ENCODE peak calls at places on chromosomes 4 and X, in four cellular contexts. One of them, this sample, is unnamed.

GRCh38 chr4:153514001-153514526 is 47.9 kb downstream of the TMEM131L start:
- DNase-seq in H1: no peak
- DNase-seq in IMR-90: peak; percentile 66
- DNase-seq in neuronal stem cell: no peak
- DNase-seq in this sample: no peak

GRCh38 chr4:119189638-119190037 is 22.9 kb upstream of the USP53 start:
- DNase-seq in H1: no peak
- DNase-seq in IMR-90: no peak
- DNase-seq in neuronal stem cell: no peak
- DNase-seq in this sample: no peak

GRCh38 chrX:104668550-104668949 is 102.6 kb downstream of the IL1RAPL2 start:
- DNase-seq in H1: no peak
- DNase-seq in IMR-90: peak; percentile 1
- DNase-seq in neuronal stem cell: no peak
- DNase-seq in this sample: peak; percentile 26

GRCh38 chr4:85431156-85431555 is 43.8 kb upstream of the ARHGAP24 start:
- DNase-seq in H1: no peak
- DNase-seq in IMR-90: no peak
- DNase-seq in neuronal stem cell: no peak
- DNase-seq in this sample: no peak

GRCh38 chrX:153766098-153766817 is 2.2 kb downstream of the PLXNB3 start:
- DNase-seq in H1: no peak
- DNase-seq in IMR-90: peak; percentile 71
- DNase-seq in neuronal stem cell: no peak
- DNase-seq in this sample: peak; percentile 50

GRCh38 chr4:56658410-56659003 is 22.6 kb downstream of the HOPX start:
- DNase-seq in H1: no peak
- DNase-seq in IMR-90: no peak
- DNase-seq in neuronal stem cell: no peak
- DNase-seq in this sample: no peak

GRCh38 chrX:86369847-86370630 is 221.8 kb downstream of the DACH2 start:
- DNase-seq in H1: no peak
- DNase-seq in IMR-90: peak; percentile 0
- DNase-seq in neuronal stem cell: no peak
- DNase-seq in this sample: no peak

GRCh38 chrX:54934058-54934457 is 13.4 kb downstream of the TRO start:
- DNase-seq in H1: no peak
- DNase-seq in IMR-90: no peak
- DNase-seq in neuronal stem cell: no peak
- DNase-seq in this sample: no peak

GRCh38 chrX:84118315-84118714 is 69.7 kb downstream of the RPS6KA6 start:
- DNase-seq in H1: no peak
- DNase-seq in IMR-90: no peak
- DNase-seq in neuronal stem cell: no peak
- DNase-seq in this sample: no peak

GRCh38 chr4:184028571-184028996 is 123.5 kb downstream of the STOX2 start:
- DNase-seq in H1: no peak
- DNase-seq in IMR-90: no peak
- DNase-seq in neuronal stem cell: no peak
- DNase-seq in this sample: no peak

GRCh38 chrX:49199906-49200771 is at the start of gene SYP:
- DNase-seq in H1: peak; percentile 88
- DNase-seq in IMR-90: peak; percentile 82
- DNase-seq in neuronal stem cell: peak; percentile 78
- DNase-seq in this sample: peak; percentile 92

GRCh38 chr4:145271194-145271593 is 90.8 kb upstream of the OTUD4 start:
- DNase-seq in H1: no peak
- DNase-seq in IMR-90: no peak
- DNase-seq in neuronal stem cell: no peak
- DNase-seq in this sample: peak; percentile 5

GRCh38 chr4:1512738-1513660 is 106.8 kb upstream of the NKX1-1 start:
- DNase-seq in H1: peak; percentile 88
- DNase-seq in IMR-90: no peak
- DNase-seq in neuronal stem cell: peak; percentile 67
- DNase-seq in this sample: peak; percentile 65

GRCh38 chr4:112182604-112183003 is 37.4 kb downstream of the FAM241A start:
- DNase-seq in H1: no peak
- DNase-seq in IMR-90: no peak
- DNase-seq in neuronal stem cell: no peak
- DNase-seq in this sample: no peak

GRCh38 chr4:142493255-142493976 is 352.7 kb downstream of the INPP4B start:
- DNase-seq in H1: no peak
- DNase-seq in IMR-90: peak; percentile 3
- DNase-seq in neuronal stem cell: no peak
- DNase-seq in this sample: no peak

GRCh38 chr4:73815145-73815544 is 21.3 kb upstream of the CXCL6 start:
- DNase-seq in H1: no peak
- DNase-seq in IMR-90: peak; percentile 43
- DNase-seq in neuronal stem cell: no peak
- DNase-seq in this sample: no peak

GRCh38 chr4:155544547-155544946 is 122.1 kb upstream of the GUCY1A1 start:
- DNase-seq in H1: no peak
- DNase-seq in IMR-90: no peak
- DNase-seq in neuronal stem cell: no peak
- DNase-seq in this sample: no peak

GRCh38 chr4:153023692-153024394 is 87.7 kb downstream of the FHDC1 start:
- DNase-seq in H1: no peak
- DNase-seq in IMR-90: no peak
- DNase-seq in neuronal stem cell: no peak
- DNase-seq in this sample: no peak

GRCh38 chr4:25180524-25181131 is 20.4 kb upstream of the SEPSECS start:
- DNase-seq in H1: no peak
- DNase-seq in IMR-90: peak; percentile 46
- DNase-seq in neuronal stem cell: peak; percentile 21
- DNase-seq in this sample: peak; percentile 74

GRCh38 chr4:183723561-183724228 is 64.6 kb downstream of the TRAPPC11 start:
- DNase-seq in H1: no peak
- DNase-seq in IMR-90: no peak
- DNase-seq in neuronal stem cell: no peak
- DNase-seq in this sample: no peak

GRCh38 chr4:24897639-24898038 is 15.2 kb downstream of the CCDC149 start:
- DNase-seq in H1: no peak
- DNase-seq in IMR-90: no peak
- DNase-seq in neuronal stem cell: no peak
- DNase-seq in this sample: no peak

GRCh38 chrX:72100824-72101351 is 30.8 kb downstream of the RTL5 start:
- DNase-seq in H1: no peak
- DNase-seq in IMR-90: no peak
- DNase-seq in neuronal stem cell: no peak
- DNase-seq in this sample: no peak

GRCh38 chr4:19301527-19301926 is 950.2 kb upstream of the SLIT2 start:
- DNase-seq in H1: no peak
- DNase-seq in IMR-90: no peak
- DNase-seq in neuronal stem cell: no peak
- DNase-seq in this sample: peak; percentile 67

GRCh38 chr4:67522851-67523671 is 22.2 kb downstream of the CENPC start:
- DNase-seq in H1: no peak
- DNase-seq in IMR-90: peak; percentile 71
- DNase-seq in neuronal stem cell: no peak
- DNase-seq in this sample: no peak

GRCh38 chr4:73376962-73377361 is 27.1 kb upstream of the ALB start:
- DNase-seq in H1: no peak
- DNase-seq in IMR-90: no peak
- DNase-seq in neuronal stem cell: no peak
- DNase-seq in this sample: no peak

GRCh38 chr4:95077864-95078263 is 320.1 kb downstream of the BMPR1B start:
- DNase-seq in H1: no peak
- DNase-seq in IMR-90: peak; percentile 38
- DNase-seq in neuronal stem cell: no peak
- DNase-seq in this sample: no peak

GRCh38 chr4:165439344-165439743 is 60.5 kb downstream of the CPE start:
- DNase-seq in H1: no peak
- DNase-seq in IMR-90: no peak
- DNase-seq in neuronal stem cell: no peak
- DNase-seq in this sample: no peak

GRCh38 chr4:48139688-48140087 is 5.6 kb upstream of the TXK start:
- DNase-seq in H1: no peak
- DNase-seq in IMR-90: peak; percentile 32
- DNase-seq in neuronal stem cell: no peak
- DNase-seq in this sample: no peak

GRCh38 chr4:78313754-78314120 is 237.8 kb upstream of the ANXA3 start:
- DNase-seq in H1: no peak
- DNase-seq in IMR-90: no peak
- DNase-seq in neuronal stem cell: no peak
- DNase-seq in this sample: no peak

GRCh38 chr4:55949480-55949802 is 696 bp downstream of the CEP135 start:
- DNase-seq in H1: no peak
- DNase-seq in IMR-90: no peak
- DNase-seq in neuronal stem cell: no peak
- DNase-seq in this sample: no peak

GRCh38 chrX:3216581-3216980 is 129.9 kb downstream of the MXRA5 start:
- DNase-seq in H1: no peak
- DNase-seq in IMR-90: peak; percentile 20
- DNase-seq in neuronal stem cell: no peak
- DNase-seq in this sample: no peak

GRCh38 chrX:85243761-85244410 is at the start of the genes SATL1 and ZNF711:
- DNase-seq in H1: peak; percentile 67
- DNase-seq in IMR-90: peak; percentile 51
- DNase-seq in neuronal stem cell: peak; percentile 73
- DNase-seq in this sample: peak; percentile 95

GRCh38 chrX:115702982-115703381 is 142.0 kb downstream of the PLS3 start:
- DNase-seq in H1: no peak
- DNase-seq in IMR-90: no peak
- DNase-seq in neuronal stem cell: no peak
- DNase-seq in this sample: no peak

GRCh38 chrX:150192846-150193245 is 170.3 kb upstream of the MAMLD1 start:
- DNase-seq in H1: no peak
- DNase-seq in IMR-90: peak; percentile 66
- DNase-seq in neuronal stem cell: no peak
- DNase-seq in this sample: no peak

GRCh38 chr4:149700272-149700671 is 115.4 kb downstream of the IQCM start:
- DNase-seq in H1: no peak
- DNase-seq in IMR-90: no peak
- DNase-seq in neuronal stem cell: no peak
- DNase-seq in this sample: no peak

GRCh38 chr4:165204462-165204830 is 2.9 kb upstream of the KLHL2 start:
- DNase-seq in H1: no peak
- DNase-seq in IMR-90: peak; percentile 63
- DNase-seq in neuronal stem cell: no peak
- DNase-seq in this sample: no peak

GRCh38 chr4:38119663-38120374 is 159.6 kb downstream of the PTTG2 start:
- DNase-seq in H1: no peak
- DNase-seq in IMR-90: peak; percentile 88
- DNase-seq in neuronal stem cell: no peak
- DNase-seq in this sample: peak; percentile 31

GRCh38 chr4:12579172-12579571 is 905.0 kb downstream of the RAB28 start:
- DNase-seq in H1: no peak
- DNase-seq in IMR-90: no peak
- DNase-seq in neuronal stem cell: no peak
- DNase-seq in this sample: no peak

GRCh38 chrX:109740076-109740809 is 7.2 kb upstream of the ACSL4 start:
- DNase-seq in H1: no peak
- DNase-seq in IMR-90: peak; percentile 52
- DNase-seq in neuronal stem cell: no peak
- DNase-seq in this sample: no peak
- H3K4me2 ChIP-seq in H1: no peak overlapping the region
- H3K4me2 ChIP-seq in IMR-90: no peak overlapping the region
- H3K4me2 ChIP-seq in neuronal stem cell: no peak overlapping the region
- H3K4me2 ChIP-seq in this sample: no peak overlapping the region

GRCh38 chr4:6826781-6827508 is 44.4 kb downstream of the KIAA0232 start:
- DNase-seq in H1: no peak
- DNase-seq in IMR-90: no peak
- DNase-seq in neuronal stem cell: no peak
- DNase-seq in this sample: peak; percentile 78
- H3K36me3 ChIP-seq in H1: peaks cover 22% of the 10 kb centered on the region
- H3K36me3 ChIP-seq in IMR-90: peaks cover 28% of the 10 kb centered on the region
- H3K36me3 ChIP-seq in neuronal stem cell: peaks cover 86% of the 10 kb centered on the region
- H3K36me3 ChIP-seq in this sample: no peaks in the 10 kb centered on the region

DNA sequence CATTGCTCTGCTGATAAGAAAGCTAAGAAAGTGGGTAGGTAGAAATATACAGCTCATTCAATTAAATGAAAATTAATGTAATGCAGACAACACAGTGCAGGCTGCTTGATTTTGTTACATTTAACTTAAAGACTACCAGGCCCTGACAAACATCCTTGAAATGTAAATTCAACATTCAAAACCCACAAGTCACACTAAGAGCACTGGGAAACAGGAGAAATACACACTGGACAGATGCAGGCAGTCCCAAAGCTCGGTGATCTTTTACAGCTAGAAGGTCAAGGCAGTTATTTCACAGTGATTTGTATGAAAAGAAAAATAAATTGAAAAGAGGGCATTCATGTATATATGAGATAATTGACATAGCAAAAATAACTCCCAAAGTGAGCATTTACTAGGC is 94.3 kb upstream of the PLAC1 start:
- DNase-seq in H1: no peak
- DNase-seq in IMR-90: peak; percentile 62
- DNase-seq in neuronal stem cell: no peak
- DNase-seq in this sample: no peak
- H2BK15ac ChIP-seq in H1: no peak overlapping the region
- H2BK15ac ChIP-seq in IMR-90: no peak overlapping the region
- H2BK15ac ChIP-seq in neuronal stem cell: no peak overlapping the region
- H2BK15ac ChIP-seq in this sample: no peak overlapping the region

GRCh38 chrX:109952985-109953905 is 49.7 kb upstream of the TMEM164 start:
- DNase-seq in H1: no peak
- DNase-seq in IMR-90: no peak
- DNase-seq in neuronal stem cell: no peak
- DNase-seq in this sample: no peak
- H3K4me2 ChIP-seq in H1: no peak overlapping the region
- H3K4me2 ChIP-seq in IMR-90: no peak overlapping the region
- H3K4me2 ChIP-seq in neuronal stem cell: no peak overlapping the region
- H3K4me2 ChIP-seq in this sample: no peak overlapping the region

DNA sequence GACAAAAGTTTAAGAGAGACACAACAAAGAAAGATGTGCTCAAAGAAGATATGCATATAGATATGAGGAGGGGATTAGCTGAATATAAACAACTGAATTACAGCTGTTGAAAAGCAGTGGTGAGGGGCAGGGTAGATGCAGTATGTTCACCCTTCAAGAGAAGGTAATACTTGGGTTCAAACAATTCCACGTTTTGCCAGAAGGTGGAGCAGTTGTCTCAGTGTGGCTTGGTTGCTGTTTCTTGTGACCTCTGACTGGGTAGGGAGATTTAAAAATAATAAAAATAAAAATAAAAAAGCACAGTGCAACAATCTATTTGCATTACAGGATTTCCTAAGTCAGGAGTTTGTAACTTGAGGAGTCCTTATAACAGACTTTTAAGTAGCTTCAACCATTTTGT is 23.3 kb downstream of the PHOX2B start:
- DNase-seq in H1: peak; percentile 69
- DNase-seq in IMR-90: no peak
- DNase-seq in neuronal stem cell: no peak
- DNase-seq in this sample: no peak
- H3K36me3 ChIP-seq in H1: no peaks in the 10 kb centered on the region
- H3K36me3 ChIP-seq in IMR-90: no peaks in the 10 kb centered on the region
- H3K36me3 ChIP-seq in neuronal stem cell: no peaks in the 10 kb centered on the region
- H3K36me3 ChIP-seq in this sample: no peaks in the 10 kb centered on the region

This sample was measured in mesendoderm.